ENCODE peak calls at places on chromosomes 12 and 14, in ten cellular contexts. One of them, this sample, is unnamed.

GRCh38 chr14:66082009-66082408 is 404.2 kb upstream of the CCDC196 start:
- DNase-seq in AG09309: no peak
- DNase-seq in BJ: no peak
- DNase-seq in tibial nerve: no peak
- DNase-seq in GM13976: no peak
- DNase-seq in HCT116: no peak
- DNase-seq in fibroblast of mammary gland: peak; percentile 4
- DNase-seq in psoas muscle: no peak
- DNase-seq in AG04450: no peak
- DNase-seq in thoracic aorta: no peak
- DNase-seq in this sample: no peak

GRCh38 chr12:38053655-38054464 is 262.7 kb upstream of the ALG10B start:
- DNase-seq in AG09309: no peak
- DNase-seq in BJ: no peak
- DNase-seq in tibial nerve: no peak
- DNase-seq in GM13976: no peak
- DNase-seq in HCT116: no peak
- DNase-seq in fibroblast of mammary gland: no peak
- DNase-seq in psoas muscle: no peak
- DNase-seq in AG04450: no peak
- DNase-seq in thoracic aorta: no peak
- DNase-seq in this sample: no peak

GRCh38 chr12:40697566-40698257 is 5.5 kb downstream of the CNTN1 start:
- DNase-seq in AG09309: no peak
- DNase-seq in BJ: no peak
- DNase-seq in tibial nerve: no peak
- DNase-seq in GM13976: no peak
- DNase-seq in HCT116: no peak
- DNase-seq in fibroblast of mammary gland: peak; percentile 15
- DNase-seq in psoas muscle: no peak
- DNase-seq in AG04450: no peak
- DNase-seq in thoracic aorta: no peak
- DNase-seq in this sample: no peak

GRCh38 chr12:15532364-15532977 is 210.2 kb downstream of the PTPRO start:
- DNase-seq in AG09309: peak; percentile 68
- DNase-seq in BJ: no peak
- DNase-seq in tibial nerve: peak; percentile 18
- DNase-seq in GM13976: peak; percentile 49
- DNase-seq in HCT116: peak; percentile 72
- DNase-seq in fibroblast of mammary gland: peak; percentile 91
- DNase-seq in psoas muscle: no peak
- DNase-seq in AG04450: peak; percentile 50
- DNase-seq in thoracic aorta: no peak
- DNase-seq in this sample: no peak

GRCh38 chr12:12718853-12719252 is 1.7 kb downstream of the CDKN1B start:
- DNase-seq in AG09309: no peak
- DNase-seq in BJ: no peak
- DNase-seq in tibial nerve: no peak
- DNase-seq in GM13976: no peak
- DNase-seq in HCT116: no peak
- DNase-seq in fibroblast of mammary gland: peak; percentile 55
- DNase-seq in psoas muscle: no peak
- DNase-seq in AG04450: no peak
- DNase-seq in thoracic aorta: no peak
- DNase-seq in this sample: no peak

GRCh38 chr12:89117448-89118034 is 234.8 kb downstream of the DUSP6 start:
- DNase-seq in AG09309: no peak
- DNase-seq in BJ: no peak
- DNase-seq in tibial nerve: no peak
- DNase-seq in GM13976: no peak
- DNase-seq in HCT116: peak; percentile 80
- DNase-seq in fibroblast of mammary gland: no peak
- DNase-seq in psoas muscle: no peak
- DNase-seq in AG04450: no peak
- DNase-seq in thoracic aorta: no peak
- DNase-seq in this sample: no peak

GRCh38 chr12:10163084-10163483 is 8.8 kb downstream of the OLR1 start:
- DNase-seq in AG09309: no peak
- DNase-seq in BJ: no peak
- DNase-seq in tibial nerve: no peak
- DNase-seq in GM13976: no peak
- DNase-seq in HCT116: no peak
- DNase-seq in fibroblast of mammary gland: no peak
- DNase-seq in psoas muscle: no peak
- DNase-seq in AG04450: no peak
- DNase-seq in thoracic aorta: no peak
- DNase-seq in this sample: no peak

GRCh38 chr14:66383271-66383670 is 102.9 kb upstream of the CCDC196 start:
- DNase-seq in AG09309: no peak
- DNase-seq in BJ: no peak
- DNase-seq in tibial nerve: no peak
- DNase-seq in GM13976: no peak
- DNase-seq in HCT116: no peak
- DNase-seq in fibroblast of mammary gland: no peak
- DNase-seq in psoas muscle: no peak
- DNase-seq in AG04450: no peak
- DNase-seq in thoracic aorta: no peak
- DNase-seq in this sample: no peak

GRCh38 chr12:93946542-93947150 is 201.7 kb upstream of the PLXNC1 start:
- DNase-seq in AG09309: no peak
- DNase-seq in BJ: no peak
- DNase-seq in tibial nerve: no peak
- DNase-seq in GM13976: no peak
- DNase-seq in HCT116: no peak
- DNase-seq in fibroblast of mammary gland: peak; percentile 89
- DNase-seq in psoas muscle: no peak
- DNase-seq in AG04450: no peak
- DNase-seq in thoracic aorta: no peak
- DNase-seq in this sample: no peak

GRCh38 chr14:55807059-55807499 is 227.1 kb downstream of the KTN1 start:
- DNase-seq in AG09309: no peak
- DNase-seq in BJ: no peak
- DNase-seq in tibial nerve: peak; percentile 91
- DNase-seq in GM13976: no peak
- DNase-seq in HCT116: peak; percentile 70
- DNase-seq in fibroblast of mammary gland: peak; percentile 77
- DNase-seq in psoas muscle: peak; percentile 72
- DNase-seq in AG04450: no peak
- DNase-seq in thoracic aorta: peak; percentile 31
- DNase-seq in this sample: no peak

GRCh38 chr14:68634346-68634745 is 158.5 kb downstream of the ZFP36L1 start:
- DNase-seq in AG09309: no peak
- DNase-seq in BJ: no peak
- DNase-seq in tibial nerve: no peak
- DNase-seq in GM13976: no peak
- DNase-seq in HCT116: no peak
- DNase-seq in fibroblast of mammary gland: no peak
- DNase-seq in psoas muscle: no peak
- DNase-seq in AG04450: no peak
- DNase-seq in thoracic aorta: no peak
- DNase-seq in this sample: no peak

DNA sequence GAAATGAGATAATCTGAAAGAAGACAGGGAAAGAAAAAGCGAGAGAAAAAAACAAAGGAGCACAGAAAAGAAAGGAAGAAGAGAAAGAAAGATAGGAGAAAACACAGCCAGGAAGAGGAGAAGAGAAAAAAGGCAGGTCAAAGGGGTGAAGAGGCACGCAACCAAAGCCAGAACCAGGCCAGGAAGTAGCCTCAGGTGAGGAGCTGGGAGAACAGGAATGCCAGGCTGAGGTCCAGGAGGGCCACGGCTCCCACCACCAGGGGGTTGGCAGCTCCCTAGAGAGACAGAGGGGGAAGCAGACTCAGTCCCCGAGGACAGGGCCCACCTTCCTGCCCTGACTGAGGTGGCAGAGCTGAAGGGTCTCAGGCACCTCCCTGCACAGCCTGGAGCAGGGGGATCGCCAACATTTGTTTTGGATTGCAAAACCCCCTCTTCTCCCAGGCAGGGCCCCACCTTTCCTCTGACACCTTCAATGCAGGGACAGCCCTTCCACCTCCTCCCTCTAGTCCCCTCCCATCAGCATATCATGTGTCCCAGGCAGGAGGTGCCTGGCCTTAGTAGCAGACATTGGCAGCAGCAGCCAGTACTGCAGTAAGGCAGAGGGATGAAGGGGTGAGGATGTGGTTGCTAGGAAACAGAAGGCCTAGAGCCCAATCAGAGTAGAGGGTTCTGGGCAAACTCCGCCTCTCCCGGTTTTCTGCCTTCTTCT is 2.0 kb upstream of the AP1G2 start:
- DNase-seq in AG09309: no peak
- DNase-seq in BJ: no peak
- DNase-seq in tibial nerve: no peak
- DNase-seq in GM13976: peak; percentile 54
- DNase-seq in HCT116: peak; percentile 58
- DNase-seq in fibroblast of mammary gland: no peak
- DNase-seq in psoas muscle: no peak
- DNase-seq in AG04450: no peak
- DNase-seq in thoracic aorta: no peak
- DNase-seq in this sample: peak; percentile 46
- TF ChIP-seq CTCF in AG09309: no peak
- TF ChIP-seq CTCF in BJ: no peak
- TF ChIP-seq CTCF in tibial nerve: no peak
- TF ChIP-seq CTCF in GM13976: no peak
- TF ChIP-seq CTCF in HCT116: no peak
- TF ChIP-seq CTCF in fibroblast of mammary gland: no peak
- TF ChIP-seq CTCF in psoas muscle: no peak
- TF ChIP-seq CTCF in AG04450: no peak
- TF ChIP-seq CTCF in thoracic aorta: no peak
- TF ChIP-seq CTCF in this sample: no peak

GRCh38 chr14:99689266-99690236 is 5.5 kb downstream of the CYP46A1 start:
- DNase-seq in AG09309: no peak
- DNase-seq in BJ: no peak
- DNase-seq in tibial nerve: no peak
- DNase-seq in GM13976: no peak
- DNase-seq in HCT116: no peak
- DNase-seq in fibroblast of mammary gland: no peak
- DNase-seq in psoas muscle: no peak
- DNase-seq in AG04450: no peak
- DNase-seq in thoracic aorta: no peak
- DNase-seq in this sample: no peak

GRCh38 chr14:99688629-99689028 is 4.5 kb downstream of the CYP46A1 start:
- DNase-seq in AG09309: no peak
- DNase-seq in BJ: no peak
- DNase-seq in tibial nerve: no peak
- DNase-seq in GM13976: peak; percentile 6
- DNase-seq in HCT116: no peak
- DNase-seq in fibroblast of mammary gland: no peak
- DNase-seq in psoas muscle: no peak
- DNase-seq in AG04450: no peak
- DNase-seq in thoracic aorta: no peak
- DNase-seq in this sample: no peak

GRCh38 chr14:99688210-99688581 is 4.1 kb downstream of the CYP46A1 start:
- DNase-seq in AG09309: no peak
- DNase-seq in BJ: no peak
- DNase-seq in tibial nerve: no peak
- DNase-seq in GM13976: no peak
- DNase-seq in HCT116: no peak
- DNase-seq in fibroblast of mammary gland: no peak
- DNase-seq in psoas muscle: no peak
- DNase-seq in AG04450: no peak
- DNase-seq in thoracic aorta: no peak
- DNase-seq in this sample: no peak

GRCh38 chr14:99686557-99687283 is 2.6 kb downstream of the CYP46A1 start:
- DNase-seq in AG09309: no peak
- DNase-seq in BJ: no peak
- DNase-seq in tibial nerve: no peak
- DNase-seq in GM13976: peak; percentile 5
- DNase-seq in HCT116: no peak
- DNase-seq in fibroblast of mammary gland: no peak
- DNase-seq in psoas muscle: no peak
- DNase-seq in AG04450: no peak
- DNase-seq in thoracic aorta: no peak
- DNase-seq in this sample: no peak

GRCh38 chr14:99687284-99688209 is 3.4 kb downstream of the CYP46A1 start:
- DNase-seq in AG09309: no peak
- DNase-seq in BJ: no peak
- DNase-seq in tibial nerve: no peak
- DNase-seq in GM13976: peak; percentile 38
- DNase-seq in HCT116: peak; percentile 15
- DNase-seq in fibroblast of mammary gland: no peak
- DNase-seq in psoas muscle: no peak
- DNase-seq in AG04450: no peak
- DNase-seq in thoracic aorta: no peak
- DNase-seq in this sample: no peak
- TF ChIP-seq CTCF in AG09309: peak; percentile 66
- TF ChIP-seq CTCF in BJ: peak; percentile 68
- TF ChIP-seq CTCF in tibial nerve: no peak
- TF ChIP-seq CTCF in GM13976: peak; percentile 55
- TF ChIP-seq CTCF in HCT116: peak; percentile 47
- TF ChIP-seq CTCF in fibroblast of mammary gland: peak; percentile 52
- TF ChIP-seq CTCF in psoas muscle: peak; percentile 36
- TF ChIP-seq CTCF in AG04450: peak; percentile 60
- TF ChIP-seq CTCF in thoracic aorta: peak; percentile 42
- TF ChIP-seq CTCF in this sample: peak; percentile 82

DNA sequence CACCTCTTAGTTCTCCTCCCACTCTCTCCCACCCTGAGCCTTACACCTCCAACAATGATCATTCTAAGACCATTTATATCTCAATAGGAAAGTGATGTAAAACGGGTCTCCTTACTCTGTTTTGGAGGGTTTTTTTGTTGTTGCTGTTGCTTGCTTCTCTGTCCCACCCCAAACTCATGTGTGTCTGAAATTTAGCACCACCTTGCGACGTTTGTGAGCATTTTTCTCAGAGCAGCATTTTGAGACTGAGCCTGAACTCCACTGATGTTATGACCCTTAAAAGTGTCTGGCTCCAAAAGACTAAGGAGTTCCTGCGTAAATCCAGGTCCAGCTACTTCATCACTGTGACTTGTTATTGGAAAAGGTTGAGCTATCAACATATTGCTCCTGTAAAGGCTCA is 155.0 kb downstream of the DAD1 start:
- DNase-seq in AG09309: no peak
- DNase-seq in BJ: no peak
- DNase-seq in tibial nerve: no peak
- DNase-seq in GM13976: no peak
- DNase-seq in HCT116: no peak
- DNase-seq in fibroblast of mammary gland: no peak
- DNase-seq in psoas muscle: no peak
- DNase-seq in AG04450: no peak
- DNase-seq in thoracic aorta: no peak
- DNase-seq in this sample: no peak
- TF ChIP-seq CTCF in AG09309: no peak
- TF ChIP-seq CTCF in BJ: no peak
- TF ChIP-seq CTCF in tibial nerve: no peak
- TF ChIP-seq CTCF in GM13976: no peak
- TF ChIP-seq CTCF in HCT116: no peak
- TF ChIP-seq CTCF in fibroblast of mammary gland: no peak
- TF ChIP-seq CTCF in psoas muscle: no peak
- TF ChIP-seq CTCF in AG04450: peak; percentile 16
- TF ChIP-seq CTCF in thoracic aorta: no peak
- TF ChIP-seq CTCF in this sample: no peak

GRCh38 chr14:57378661-57379060 is 11.7 kb upstream of the NAA30 start:
- DNase-seq in AG09309: no peak
- DNase-seq in BJ: no peak
- DNase-seq in tibial nerve: no peak
- DNase-seq in GM13976: no peak
- DNase-seq in HCT116: no peak
- DNase-seq in fibroblast of mammary gland: peak; percentile 42
- DNase-seq in psoas muscle: no peak
- DNase-seq in AG04450: no peak
- DNase-seq in thoracic aorta: no peak
- DNase-seq in this sample: no peak
- TF ChIP-seq CTCF in AG09309: no peak
- TF ChIP-seq CTCF in BJ: no peak
- TF ChIP-seq CTCF in tibial nerve: no peak
- TF ChIP-seq CTCF in GM13976: no peak
- TF ChIP-seq CTCF in HCT116: peak; percentile 31
- TF ChIP-seq CTCF in fibroblast of mammary gland: no peak
- TF ChIP-seq CTCF in psoas muscle: no peak
- TF ChIP-seq CTCF in AG04450: peak; percentile 11
- TF ChIP-seq CTCF in thoracic aorta: no peak
- TF ChIP-seq CTCF in this sample: no peak